ENCODE peak calls at places on chromosomes 12 and 14, in four cellular contexts. R, T, C and E are unnamed samples.

GRCh38 chr14:58718226-58718625 is 80.5 kb downstream of the DACT1 start:
- DNase-seq in C (no peak), R (no peak), T (no peak), E (no peak)

GRCh38 chr12:128025856-128026255 is 241.1 kb upstream of the TMEM132C start:
- DNase-seq in T (no peak), C (no peak), R (no peak), E (no peak)

GRCh38 chr12:51521554-51522276 is 69.3 kb upstream of the SCN8A start:
- DNase-seq in R (no peak), C (no peak), T (no peak), E (no peak)

GRCh38 chr12:124625867-124626675 is 58.7 kb upstream of the NCOR2 start:
- DNase-seq in R (no peak), C (no peak), T (peak; percentile 79), E (no peak)

GRCh38 chr12:119156401-119156800 is 22.3 kb upstream of the HSPB8 start:
- DNase-seq in C (no peak), R (no peak), T (no peak), E (no peak)

GRCh38 chr12:106062693-106063092 is 76.1 kb downstream of the NUAK1 start:
- DNase-seq in C (no peak), T (no peak), R (no peak), E (no peak)

GRCh38 chr14:101851183-101851582 is 89.7 kb downstream of the PPP2R5C start:
- DNase-seq in T (no peak), C (no peak), R (no peak), E (no peak)

GRCh38 chr12:112160611-112161010 is 35.3 kb downstream of the TRAFD1 start:
- DNase-seq in C (no peak), T (no peak), R (no peak), E (no peak)

GRCh38 chr14:55802986-55803431 is 223.0 kb downstream of the KTN1 start:
- DNase-seq in C (no peak), T (peak; percentile 40), R (no peak), E (no peak)